ENCODE peak calls at places on chromosomes 13 and 19, in four cellular contexts. F is IMR-90, I is K562, R is HepG2. P is an unnamed sample.
A peak's percentile ranks its signal among the peaks of the same experiment; 100 is the strongest.

GRCh38 chr19:4583961-4584669 is 24.6 kb upstream of the SEMA6B start:
- DNase-seq in F (no peak), R (peak; percentile 97), I (peak; percentile 63), P (no peak)

GRCh38 chr13:25980255-25980654 is 71.6 kb downstream of the SHISA2 start:
- DNase-seq in I (peak; percentile 9), F (peak; percentile 3), R (peak; percentile 11), P (no peak)

GRCh38 chr13:41133951-41134350 is 1.3 kb upstream of the KBTBD6 start:
- DNase-seq in I (peak; percentile 16), F (no peak), R (no peak), P (no peak)

GRCh38 chr13:46612258-46612657 is 59.3 kb downstream of the LRCH1 start:
- DNase-seq in R (no peak), I (no peak), F (no peak), P (no peak)

GRCh38 chr13:24680258-24680920 is at the start of gene ATP12A:
- DNase-seq in I (no peak), R (no peak), F (no peak), P (no peak)

GRCh38 chr13:113305208-113305607 is 8.2 kb downstream of the LAMP1 start:
- DNase-seq in I (no peak), R (no peak), F (peak; percentile 76), P (no peak)

GRCh38 chr19:6228523-6229215 is 51.1 kb downstream of the MLLT1 start:
- DNase-seq in I (no peak), R (no peak), F (no peak), P (no peak)

GRCh38 chr13:72341904-72342303 is 385.5 kb downstream of the MZT1 start:
- DNase-seq in I (no peak), F (no peak), R (peak; percentile 10), P (no peak)

GRCh38 chr19:47093254-47093653 is 20.3 kb downstream of the ZC3H4 start:
- DNase-seq in R (no peak), F (no peak), I (no peak), P (no peak)

GRCh38 chr13:38602261-38602660 is 84.6 kb upstream of the FREM2 start:
- DNase-seq in F (no peak), R (no peak), I (peak; percentile 51), P (no peak)

GRCh38 chr13:26456578-26457119 is 100.8 kb upstream of the WASF3 start:
- DNase-seq in F (no peak), I (no peak), R (no peak), P (no peak)

GRCh38 chr13:85806553-85807175 is 7.4 kb upstream of the SLITRK6 start:
- DNase-seq in R (peak; percentile 41), F (peak; percentile 61), I (peak; percentile 16), P (peak; percentile 61)

GRCh38 chr13:26386026-26386425 is 132.1 kb downstream of the CDK8 start:
- DNase-seq in F (no peak), R (no peak), I (no peak), P (no peak)

GRCh38 chr19:48970923-48971395 is 5.8 kb downstream of the FTL start:
- DNase-seq in R (peak; percentile 57), F (peak; percentile 77), I (peak; percentile 93), P (peak; percentile 88)

GRCh38 chr19:54160182-54160811 is 776 bp upstream of the LENG1 start:
- DNase-seq in R (no peak), I (peak; percentile 50), F (peak; percentile 57), P (no peak)

GRCh38 chr13:23851106-23851505 is 38.1 kb downstream of the MIPEP start:
- DNase-seq in I (no peak), R (no peak), F (peak; percentile 24), P (no peak)

GRCh38 chr13:80901111-80902014 is 560.4 kb upstream of the SPRY2 start:
- DNase-seq in I (no peak), R (no peak), F (no peak), P (no peak)
- TF ChIP-seq MAZ in I (no peak), R (no peak), F (no peak), P (no peak)

GRCh38 chr19:37370880-37371661 is at the start of gene ZNF527:
- DNase-seq in R (peak; percentile 96), F (peak; percentile 96), I (peak; percentile 84), P (peak; percentile 99)
- TF ChIP-seq MAZ in R (peak; percentile 74), F (peak; percentile 71), I (no peak), P (no peak)

GRCh38 chr19:46036745-46037126 is 4.1 kb downstream of the IGFL4 start:
- DNase-seq in I (no peak), R (peak; percentile 36), F (no peak), P (no peak)
- TF ChIP-seq MAZ in I (no peak), R (no peak), F (no peak), P (no peak)

GRCh38 chr19:10612515-10613119 is 12.7 kb upstream of the SLC44A2 start:
- DNase-seq in R (no peak), I (no peak), F (no peak), P (no peak)

GRCh38 chr19:10615429-10616023 is 9.8 kb upstream of the SLC44A2 start:
- DNase-seq in R (no peak), F (no peak), I (no peak), P (no peak)

GRCh38 chr19:10617409-10618121 is 7.8 kb upstream of the SLC44A2 start:
- DNase-seq in I (peak; percentile 49), R (no peak), F (peak; percentile 89), P (no peak)

DNA sequence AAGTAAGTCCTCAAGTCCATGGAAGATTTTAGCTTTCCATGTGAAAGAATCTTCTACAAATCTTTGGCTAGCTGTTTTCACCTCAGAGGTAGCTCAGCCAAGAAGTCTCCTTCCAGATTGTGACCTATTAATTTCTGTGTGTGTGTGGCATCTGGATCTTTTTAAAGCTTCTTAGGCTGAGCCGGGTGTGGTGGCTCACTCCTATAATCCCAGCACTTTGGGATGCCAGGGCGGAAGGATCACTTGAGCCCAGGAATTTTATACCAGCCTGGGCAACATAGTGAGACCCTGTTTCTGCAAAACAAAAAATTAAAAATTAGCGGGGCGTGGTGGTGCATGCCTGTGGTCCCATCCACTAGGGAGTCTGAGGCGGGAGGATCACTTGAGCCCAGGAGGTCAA is 13.4 kb upstream of the SLC44A2 start:
- DNase-seq in F (no peak), I (no peak), R (no peak), P (no peak)
- TF ChIP-seq MAZ in F (no peak), I (no peak), R (no peak), P (no peak)

P was measured in A549.